ENCODE peak calls at places on chromosomes 4 and X, in ten cellular contexts. K, D, B, I, E, U, M, N, H and S are unnamed samples.

GRCh38 chr4:189202182-189202868 is 738.3 kb upstream of the FRG1 start:
- DNase-seq in K (peak; percentile 8), D (no peak), B (peak; percentile 43), I (no peak), E (no peak), U (peak; percentile 1), M (no peak), N (no peak), H (peak; percentile 22), S (peak; percentile 51)

GRCh38 chrX:11867610-11868345 is 109.7 kb downstream of the MSL3 start:
- DNase-seq in K (no peak), D (no peak), B (no peak), I (no peak), E (no peak), U (no peak), M (no peak), N (no peak), H (no peak), S (no peak)

GRCh38 chr4:182922551-182923284 is 5.5 kb upstream of the DCTD start:
- DNase-seq in K (no peak), D (no peak), B (no peak), I (no peak), E (no peak), U (no peak), M (no peak), N (no peak), H (no peak), S (no peak)

GRCh38 chr4:828641-829271 is 2.8 kb upstream of the CPLX1 start:
- DNase-seq in K (no peak), D (no peak), B (no peak), I (no peak), E (no peak), U (no peak), M (no peak), N (no peak), H (no peak), S (no peak)

GRCh38 chrX:8815460-8816065 is 14.4 kb upstream of the FAM9A start:
- DNase-seq in K (no peak), D (no peak), B (peak; percentile 35), I (no peak), E (no peak), U (no peak), M (peak; percentile 20), N (peak; percentile 18), H (peak; percentile 13), S (peak; percentile 59)

GRCh38 chr4:98470831-98471230 is 187.6 kb downstream of the TSPAN5 start:
- DNase-seq in K (no peak), D (no peak), B (no peak), I (no peak), E (no peak), U (no peak), M (no peak), N (no peak), H (no peak), S (no peak)

GRCh38 chr4:88158360-88159136 is at the start of gene ABCG2:
- DNase-seq in K (peak; percentile 4), D (peak; percentile 34), B (no peak), I (no peak), E (no peak), U (peak; percentile 17), M (no peak), N (no peak), H (peak; percentile 25), S (peak; percentile 25)

GRCh38 chr4:52234539-52235174 is 183.6 kb downstream of the SPATA18 start:
- DNase-seq in K (no peak), D (no peak), B (peak; percentile 60), I (no peak), E (no peak), U (no peak), M (no peak), N (no peak), H (peak; percentile 28), S (peak; percentile 64)

GRCh38 chr4:59339631-59340030 is 1860.5 kb upstream of the ADGRL3 start:
- DNase-seq in K (no peak), D (no peak), B (no peak), I (no peak), E (no peak), U (no peak), M (no peak), N (no peak), H (no peak), S (no peak)

GRCh38 chr4:153789741-153790651 is 1.1 kb upstream of the SFRP2 start:
- DNase-seq in K (no peak), D (no peak), B (no peak), I (no peak), E (no peak), U (no peak), M (no peak), N (no peak), H (no peak), S (no peak)

GRCh38 chrX:95539041-95539440 is 1145.6 kb upstream of the DIAPH2 start:
- DNase-seq in K (no peak), D (no peak), B (no peak), I (no peak), E (no peak), U (no peak), M (no peak), N (no peak), H (no peak), S (no peak)

GRCh38 chrX:102044496-102044895 is 81.0 kb upstream of the TCEAL2 start:
- DNase-seq in K (no peak), D (no peak), B (no peak), I (no peak), E (no peak), U (no peak), M (no peak), N (no peak), H (no peak), S (no peak)

GRCh38 chr4:101993002-101993840 is 202.7 kb downstream of the BANK1 start:
- DNase-seq in K (no peak), D (no peak), B (no peak), I (no peak), E (no peak), U (no peak), M (no peak), N (no peak), H (no peak), S (no peak)

GRCh38 chrX:17860179-17860780 is 818 bp downstream of the RAI2 start:
- DNase-seq in K (no peak), D (no peak), B (no peak), I (no peak), E (no peak), U (no peak), M (no peak), N (no peak), H (no peak), S (peak; percentile 35)

GRCh38 chrX:136525738-136526606 is 6.0 kb upstream of the VGLL1 start:
- DNase-seq in K (no peak), D (no peak), B (no peak), I (peak; percentile 86), E (no peak), U (no peak), M (no peak), N (no peak), H (peak; percentile 69), S (no peak)